ENCODE peak calls at places on chromosomes 6 and 20, in four cellular contexts. J, M, K and V are unnamed samples.

GRCh38 chr6:164085086-164085485 is 670.6 kb downstream of the QKI start:
- DNase-seq in J (no peak), M (no peak), K (no peak), V (no peak)

GRCh38 chr20:10447028-10447427 is 11.9 kb downstream of the SLX4IP start:
- DNase-seq in J (no peak), M (no peak), K (peak), V (no peak)

GRCh38 chr20:17875981-17876385 is 92.6 kb downstream of the SNX5 start:
- DNase-seq in J (no peak), M (no peak), K (no peak), V (no peak)

GRCh38 chr20:19903168-19903676 is 113.9 kb upstream of the NAA20 start:
- DNase-seq in J (no peak), M (peak), K (peak), V (no peak)

GRCh38 chr6:98579941-98580340 is 254.4 kb upstream of the POU3F2 start:
- DNase-seq in J (no peak), M (no peak), K (peak), V (no peak)

GRCh38 chr6:107305391-107305790 is 154.0 kb downstream of the PDSS2 start:
- DNase-seq in J (no peak), M (no peak), K (no peak), V (no peak)

GRCh38 chr6:10151144-10151915 is 263.5 kb downstream of the TFAP2A start:
- DNase-seq in J (no peak), M (no peak), K (peak), V (no peak)

GRCh38 chr6:134437376-134437775 is 119.5 kb upstream of the SGK1 start:
- DNase-seq in J (no peak), M (no peak), K (peak), V (no peak)

GRCh38 chr20:51613576-51613975 is 71.1 kb upstream of the NFATC2 start:
- DNase-seq in J (no peak), M (no peak), K (no peak), V (no peak)

GRCh38 chr20:9510926-9511325 is 3.5 kb upstream of the LAMP5 start:
- DNase-seq in J (no peak), M (no peak), K (no peak), V (no peak)

GRCh38 chr6:40882321-40882720 is 156.7 kb downstream of the UNC5CL start:
- DNase-seq in J (no peak), M (no peak), K (no peak), V (no peak)

GRCh38 chr20:17505664-17506517 is 25.3 kb downstream of the BFSP1 start:
- DNase-seq in J (no peak), M (no peak), K (peak), V (no peak)

GRCh38 chr6:49269190-49269589 is 193.9 kb downstream of the MMUT start:
- DNase-seq in J (no peak), M (no peak), K (peak), V (no peak)

GRCh38 chr20:31544600-31544999 is 30.4 kb downstream of the HM13 start:
- DNase-seq in J (no peak), M (no peak), K (no peak), V (no peak)
- TF ChIP-seq POLR2A in J (no peak), M (no peak), K (no peak), V (no peak)

GRCh38 chr20:60040471-60041162 is 82.4 kb downstream of the CDH26 start:
- DNase-seq in J (no peak), M (no peak), K (no peak), V (no peak)

GRCh38 chr20:60037120-60037499 is 78.9 kb downstream of the CDH26 start:
- DNase-seq in J (no peak), M (no peak), K (peak), V (no peak)

GRCh38 chr20:60036346-60037119 is 78.3 kb downstream of the CDH26 start:
- DNase-seq in J (no peak), M (no peak), K (no peak), V (no peak)

GRCh38 chr20:60039526-60039925 is 81.3 kb downstream of the CDH26 start:
- DNase-seq in J (no peak), M (no peak), K (no peak), V (no peak)

DNA sequence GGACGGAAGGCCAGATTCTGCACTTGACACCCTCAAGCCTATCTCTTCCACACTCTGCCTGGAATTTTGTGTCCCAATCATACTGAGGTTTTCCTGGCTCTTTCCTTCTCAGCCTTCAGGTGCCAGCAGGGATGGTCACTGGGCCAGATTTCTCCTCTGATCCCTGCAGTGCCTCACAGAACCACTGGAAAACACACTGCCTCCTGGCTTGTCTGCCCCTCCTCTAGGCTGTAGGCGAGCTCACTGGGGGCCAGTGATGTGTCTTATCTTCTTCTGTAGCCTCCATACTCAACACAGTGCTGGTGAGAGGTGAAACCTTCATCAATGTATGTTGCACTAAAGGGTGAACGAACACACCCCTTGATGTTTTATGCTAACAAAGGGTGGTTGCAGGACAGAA is 80.2 kb downstream of the CDH26 start:
- DNase-seq in J (no peak), M (no peak), K (no peak), V (no peak)
- H3K4me3 ChIP-seq in J (no peak), M (no peak), K (no peak), V (no peak)

GRCh38 chr20:59024111-59024530 is 4.9 kb downstream of the TUBB1 start:
- DNase-seq in J (no peak), M (no peak), K (no peak), V (no peak)
- TF ChIP-seq POLR2A in J (no peak), M (no peak), K (no peak), V (no peak)

GRCh38 chr20:4012631-4013030 is 2.7 kb downstream of the RNF24 start:
- DNase-seq in J (no peak), M (no peak), K (peak), V (no peak)

GRCh38 chr20:4014031-4014474 is 1.3 kb downstream of the RNF24 start:
- DNase-seq in J (no peak), M (no peak), K (peak), V (no peak)

GRCh38 chr20:4016349-4017050 is 1.1 kb upstream of the RNF24 start:
- DNase-seq in J (no peak), M (no peak), K (no peak), V (no peak)

GRCh38 chr20:4011226-4011975 is 4.0 kb downstream of the RNF24 start:
- DNase-seq in J (no peak), M (no peak), K (peak), V (no peak)

GRCh38 chr20:4013041-4013440 is 2.3 kb downstream of the RNF24 start:
- DNase-seq in J (no peak), M (no peak), K (no peak), V (no peak)
- H3K4me3 ChIP-seq in J (no peak), M (peak), K (no peak), V (no peak)

DNA sequence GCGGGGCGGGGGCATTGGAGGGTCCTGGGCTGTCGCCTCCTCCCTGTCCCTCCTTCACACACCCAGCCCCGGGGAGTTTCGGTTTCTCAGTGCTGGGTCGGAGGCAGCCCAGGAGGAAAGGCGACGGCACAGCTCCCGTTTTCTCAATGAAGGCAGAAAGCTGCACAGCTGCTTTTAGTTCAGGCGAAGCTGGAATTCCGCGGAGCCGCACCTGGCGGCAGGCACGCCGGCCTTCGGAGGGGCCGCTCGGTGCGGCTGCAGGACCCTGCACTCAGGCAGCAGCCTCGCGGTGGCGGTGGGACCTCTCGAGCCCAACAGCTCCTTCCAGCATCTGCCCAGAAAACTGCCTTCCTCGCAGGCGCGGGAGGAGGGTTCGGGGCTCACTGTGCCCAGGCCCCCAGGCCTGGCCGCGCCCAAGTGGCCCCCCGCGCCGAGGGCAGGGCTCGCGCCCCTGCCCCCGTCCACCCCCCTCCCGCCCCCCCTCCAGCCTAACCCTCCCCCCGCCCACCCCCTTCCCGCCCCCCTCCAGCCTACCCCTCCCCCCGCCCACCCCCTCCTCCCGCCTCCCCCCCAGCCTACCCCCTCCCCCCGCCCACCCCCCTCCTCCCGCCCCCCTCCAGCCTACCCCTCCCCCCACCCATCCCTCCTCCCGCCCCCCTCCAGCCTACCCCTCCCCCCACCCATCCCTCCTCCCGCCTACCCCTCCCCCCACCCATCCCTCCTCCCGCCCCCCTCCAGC is 4.8 kb downstream of the FOXQ1 start:
- DNase-seq in J (no peak), M (no peak), K (no peak), V (no peak)
- TF ChIP-seq POLR2A in J (no peak), M (no peak), K (no peak), V (no peak)

DNA sequence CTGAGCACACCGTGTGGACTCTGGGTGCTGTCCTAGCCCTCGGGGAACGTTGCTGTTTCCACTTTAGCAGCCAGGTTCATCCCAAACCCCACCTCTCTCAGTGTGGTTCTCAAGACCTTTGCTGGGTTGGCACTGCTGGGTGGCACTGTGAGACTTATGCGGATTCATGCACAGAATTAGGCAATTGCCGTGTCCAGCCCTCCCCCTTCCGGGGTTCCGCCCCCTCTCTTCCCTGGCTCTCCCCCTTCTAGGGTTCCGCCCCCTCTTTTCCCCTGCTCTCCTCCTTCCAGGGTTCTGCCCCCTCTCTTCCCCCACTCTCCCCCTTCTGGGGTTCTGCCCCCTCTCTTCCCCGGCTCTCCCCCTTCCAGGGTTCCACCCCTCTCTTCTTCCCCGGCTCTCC is 39.8 kb upstream of the SLCO4A1 start:
- DNase-seq in J (no peak), M (peak), K (no peak), V (no peak)
- H3K4me3 ChIP-seq in J (peak), M (peak), K (no peak), V (no peak)

DNA sequence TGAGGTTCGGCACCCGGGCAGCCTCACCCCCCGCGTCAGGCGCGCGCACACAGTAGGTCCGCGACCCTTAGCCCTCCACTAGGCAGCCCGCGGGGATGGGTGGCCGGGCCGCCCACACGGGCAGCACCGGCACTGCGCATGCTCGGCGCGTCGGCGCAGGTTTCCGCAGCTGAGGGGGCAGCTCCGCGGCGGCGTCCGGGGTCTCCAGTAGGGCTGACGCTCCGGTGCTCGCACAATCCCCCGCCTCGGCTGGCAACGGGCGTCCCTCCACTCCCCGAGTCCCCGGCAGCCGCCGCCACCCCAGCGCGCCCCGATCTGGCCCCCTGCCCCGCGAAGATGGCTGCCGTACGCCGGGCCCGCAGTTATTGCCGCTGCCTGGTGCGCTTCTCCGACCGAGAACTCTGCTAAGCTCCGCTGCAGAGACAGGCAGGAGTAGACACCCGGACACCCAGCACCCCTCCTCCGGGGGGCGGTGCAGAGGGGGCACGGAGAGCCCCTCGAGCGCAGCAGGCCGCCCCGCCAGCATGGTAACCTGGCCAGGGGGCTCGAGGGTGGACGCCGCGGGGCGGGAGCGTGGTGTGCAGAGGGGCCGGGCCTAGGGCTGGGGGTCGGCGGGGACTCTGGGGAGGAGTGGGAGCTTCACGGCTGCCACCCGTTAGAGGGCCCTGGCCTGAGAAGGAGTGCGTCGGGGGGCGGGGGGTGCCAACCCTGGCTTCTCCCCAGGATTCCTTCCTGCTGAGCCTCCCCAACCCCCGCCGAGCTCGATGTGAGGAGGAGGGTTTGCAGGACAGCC is at the start of gene FBXO9:
- DNase-seq in J (peak), M (peak), K (no peak), V (no peak)
- TF ChIP-seq POLR2A in J (peak), M (no peak), K (no peak), V (no peak)

DNA sequence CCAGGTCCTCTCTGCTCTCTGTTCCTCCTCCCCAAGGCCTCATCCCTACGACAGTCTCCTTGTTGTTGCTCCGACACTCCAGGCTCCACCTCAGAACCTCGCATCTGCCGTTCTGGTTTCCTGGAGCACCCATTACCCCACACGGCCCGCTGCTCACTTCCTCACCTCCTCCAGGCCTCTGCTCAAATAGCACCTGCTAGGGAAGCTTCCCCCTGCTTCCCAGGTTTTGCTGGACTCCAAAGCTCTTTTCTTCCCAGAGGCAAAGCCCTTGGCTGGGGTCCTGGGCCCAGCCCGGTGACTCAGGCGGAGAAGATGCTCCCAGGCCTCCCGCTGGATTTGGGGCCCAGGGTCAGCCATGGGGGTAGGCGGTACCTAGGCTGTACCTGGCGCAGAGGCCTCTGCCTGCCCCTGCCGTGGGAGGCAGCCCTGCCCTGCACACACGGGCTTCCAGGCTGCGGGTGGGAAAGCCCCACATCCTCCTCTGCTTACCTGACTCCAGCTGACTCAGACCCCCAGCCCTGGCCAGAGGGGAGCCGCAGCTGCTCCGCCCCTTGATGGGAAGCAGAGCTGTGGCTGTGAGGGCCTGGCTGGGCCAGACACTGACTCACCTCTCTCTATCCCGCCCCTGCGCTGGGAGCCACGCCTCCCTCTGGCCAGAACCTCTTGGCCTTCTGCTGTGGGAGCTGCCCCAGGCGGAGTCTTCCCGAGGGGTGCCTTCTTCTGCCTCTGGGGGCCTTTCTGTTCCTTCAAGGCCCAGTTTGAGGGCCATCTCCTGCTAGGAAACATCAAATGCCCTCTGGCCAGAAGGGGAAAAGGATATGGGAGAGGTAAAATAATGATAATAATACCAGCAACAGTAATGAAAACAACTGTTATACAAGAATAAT is 130.5 kb downstream of the CEBPB start:
- DNase-seq in J (peak), M (peak), K (peak), V (no peak)
- H3K4me3 ChIP-seq in J (peak), M (peak), K (peak), V (peak)